ENCODE peak calls at places on chromosomes 2 and 18, in ten cellular contexts. X is stomach, C is MM.1S, A is astrocyte, Q is HL-60, W is tibial nerve, K is sigmoid colon, B is GM06990, S is WERI-Rb-1, I is dorsolateral prefrontal cortex. N is an unnamed sample.

GRCh38 chr2:10253596-10254372 is 48.9 kb upstream of the HPCAL1 start:
- DNase-seq in X (no peak), C (no peak), A (no peak), Q (no peak), W (no peak), K (peak; percentile 51), B (no peak), S (no peak), I (no peak), N (no peak)

GRCh38 chr2:80238692-80239469 is 65.7 kb downstream of the LRRTM1 start:
- DNase-seq in X (peak; percentile 41), C (peak; percentile 20), A (no peak), Q (no peak), W (peak; percentile 7), K (no peak), B (no peak), S (peak; percentile 73), I (no peak), N (no peak)

GRCh38 chr2:212979799-212980198 is 171.6 kb downstream of the IKZF2 start:
- DNase-seq in X (no peak), C (no peak), A (no peak), Q (no peak), W (no peak), K (no peak), B (no peak), S (no peak), I (no peak), N (no peak)

GRCh38 chr2:145284551-145284950 is 764.6 kb upstream of the ZEB2 start:
- DNase-seq in X (no peak), C (no peak), A (no peak), Q (no peak), W (no peak), K (no peak), B (no peak), S (no peak), I (no peak), N (no peak)

GRCh38 chr2:70468898-70469297 is 84.7 kb downstream of the TGFA start:
- DNase-seq in X (no peak), C (no peak), A (no peak), Q (no peak), W (no peak), K (no peak), B (no peak), S (no peak), I (no peak), N (no peak)

GRCh38 chr2:181275643-181276070 is 181.5 kb upstream of the ITGA4 start:
- DNase-seq in X (no peak), C (no peak), A (no peak), Q (no peak), W (no peak), K (no peak), B (no peak), S (no peak), I (no peak), N (no peak)

GRCh38 chr2:25056391-25056821 is 14.5 kb downstream of the EFR3B start:
- DNase-seq in X (no peak), C (no peak), A (no peak), Q (no peak), W (no peak), K (no peak), B (no peak), S (no peak), I (no peak), N (no peak)

GRCh38 chr2:240840435-240841060 is 20.5 kb upstream of the KIF1A start:
- DNase-seq in X (peak; percentile 60), C (no peak), A (peak; percentile 39), Q (no peak), W (peak; percentile 69), K (no peak), B (no peak), S (peak; percentile 91), I (peak; percentile 67), N (peak; percentile 51)

GRCh38 chr18:37419272-37419671 is 146.3 kb downstream of the CELF4 start:
- DNase-seq in X (no peak), C (no peak), A (peak; percentile 60), Q (no peak), W (no peak), K (no peak), B (no peak), S (no peak), I (no peak), N (no peak)

GRCh38 chr2:39730685-39731302 is 48.3 kb downstream of the THUMPD2 start:
- DNase-seq in X (no peak), C (peak; percentile 30), A (no peak), Q (no peak), W (no peak), K (no peak), B (no peak), S (no peak), I (no peak), N (no peak)

GRCh38 chr18:23855721-23856120 is 158.8 kb upstream of the TTC39C start:
- DNase-seq in X (no peak), C (no peak), A (no peak), Q (no peak), W (no peak), K (no peak), B (no peak), S (no peak), I (no peak), N (no peak)

GRCh38 chr2:227822416-227823003 is 8.9 kb downstream of the CCL20 start:
- DNase-seq in X (no peak), C (no peak), A (peak; percentile 64), Q (no peak), W (no peak), K (no peak), B (no peak), S (no peak), I (no peak), N (no peak)

GRCh38 chr2:227826019-227826521 is 12.4 kb downstream of the CCL20 start:
- DNase-seq in X (no peak), C (no peak), A (no peak), Q (no peak), W (no peak), K (no peak), B (no peak), S (no peak), I (peak; percentile 52), N (no peak)

GRCh38 chr2:227821043-227821942 is 7.7 kb downstream of the CCL20 start:
- DNase-seq in X (peak; percentile 49), C (no peak), A (no peak), Q (no peak), W (no peak), K (no peak), B (no peak), S (no peak), I (no peak), N (no peak)

GRCh38 chr2:227824711-227825110 is 11.1 kb downstream of the CCL20 start:
- DNase-seq in X (no peak), C (no peak), A (no peak), Q (no peak), W (no peak), K (no peak), B (no peak), S (no peak), I (no peak), N (no peak)

GRCh38 chr2:227823922-227824321 is 10.3 kb downstream of the CCL20 start:
- DNase-seq in X (no peak), C (no peak), A (no peak), Q (no peak), W (no peak), K (no peak), B (no peak), S (no peak), I (no peak), N (no peak)
- H3K4me3 ChIP-seq in X (no peak overlapping the region), C (no peak overlapping the region), A (no peak overlapping the region), Q (no peak overlapping the region), W (no peak overlapping the region), K (no peak overlapping the region), B (no peak overlapping the region), S (no peak overlapping the region), I (no peak overlapping the region), N (no peak overlapping the region)

GRCh38 chr18:48948112-48949050 is 2.4 kb downstream of the SMAD7 start:
- DNase-seq in X (peak; percentile 77), C (peak; percentile 65), A (peak; percentile 73), Q (no peak), W (no peak), K (peak; percentile 87), B (peak; percentile 79), S (peak; percentile 42), I (no peak), N (peak; percentile 61)
- TF ChIP-seq CTCF in X (no peak), C (no peak), A (no peak), Q (no peak), W (no peak), K (no peak), B (no peak), S (no peak), I (no peak), N (peak; percentile 19)

GRCh38 chr2:219688560-219689445 is 61.4 kb downstream of the SLC4A3 start:
- DNase-seq in X (no peak), C (no peak), A (peak; percentile 95), Q (no peak), W (no peak), K (no peak), B (no peak), S (no peak), I (no peak), N (peak; percentile 23)

GRCh38 chr2:219687882-219688559 is 60.6 kb downstream of the SLC4A3 start:
- DNase-seq in X (no peak), C (no peak), A (peak; percentile 16), Q (no peak), W (no peak), K (no peak), B (no peak), S (no peak), I (no peak), N (no peak)

GRCh38 chr2:219684721-219685689 is 57.6 kb downstream of the SLC4A3 start:
- DNase-seq in X (peak; percentile 73), C (peak; percentile 65), A (peak; percentile 33), Q (no peak), W (peak; percentile 52), K (peak; percentile 83), B (peak; percentile 72), S (peak; percentile 90), I (no peak), N (peak; percentile 44)

GRCh38 chr2:219689676-219690628 is 62.5 kb downstream of the SLC4A3 start:
- DNase-seq in X (peak; percentile 40), C (peak; percentile 53), A (peak; percentile 56), Q (peak; percentile 18), W (peak; percentile 66), K (no peak), B (no peak), S (peak; percentile 51), I (no peak), N (no peak)

DNA sequence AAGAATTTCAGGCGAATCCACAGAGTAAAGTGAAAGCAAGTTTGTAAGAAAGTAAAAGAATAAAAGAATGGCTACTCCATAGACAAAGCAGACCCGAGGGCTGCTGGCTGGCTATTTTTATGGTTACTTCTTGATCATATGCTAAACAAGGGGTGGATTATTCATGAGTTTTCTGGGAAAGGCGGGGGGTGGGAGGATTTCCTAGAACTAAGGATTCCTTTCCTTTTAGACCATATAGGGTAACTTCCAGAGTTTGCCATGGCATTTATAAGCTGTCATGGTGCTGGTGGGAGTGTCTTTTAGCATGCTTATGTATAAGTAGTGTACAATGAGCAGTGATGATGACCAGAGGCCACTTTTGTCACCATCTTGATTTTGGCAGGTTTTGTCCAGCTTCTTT is 59.8 kb downstream of the SLC4A3 start:
- DNase-seq in X (no peak), C (no peak), A (peak; percentile 87), Q (no peak), W (no peak), K (no peak), B (no peak), S (no peak), I (no peak), N (no peak)
- H3K27me3 ChIP-seq in X (no peaks in the 10 kb centered on the region), C (peaks cover 7% of the 10 kb centered on the region), A (no peaks in the 10 kb centered on the region), Q (peaks cover 11% of the 10 kb centered on the region), W (no peaks in the 10 kb centered on the region), K (no peaks in the 10 kb centered on the region), B (no peaks in the 10 kb centered on the region), S (no peaks in the 10 kb centered on the region), I (peaks cover 10% of the 10 kb centered on the region), N (peaks cover 11% of the 10 kb centered on the region)

GRCh38 chr2:38462121-38462634 is 85.1 kb upstream of the ATL2 start:
- DNase-seq in X (peak; percentile 35), C (no peak), A (peak; percentile 97), Q (peak; percentile 20), W (no peak), K (peak; percentile 81), B (no peak), S (no peak), I (peak; percentile 45), N (no peak)
- H3K4me3 ChIP-seq in X (no peak overlapping the region), C (no peak overlapping the region), A (no peak overlapping the region), Q (no peak overlapping the region), W (no peak overlapping the region), K (no peak overlapping the region), B (no peak overlapping the region), S (no peak overlapping the region), I (no peak overlapping the region), N (no peak overlapping the region)

N was measured in heart right ventricle.